ENCODE peak calls at places on chromosomes 6 and 20, in nine cellular contexts. P, Z, G, J, B, A, L, E and T are unnamed samples.

GRCh38 chr20:13220194-13220856 is 749 bp upstream of the ISM1 start:
- DNase-seq in P (peak; percentile 65), Z (peak; percentile 7), G (peak; percentile 71), J (peak; percentile 77), B (peak; percentile 60), A (peak; percentile 3), L (peak; percentile 15), E (peak; percentile 63), T (no peak)

GRCh38 chr6:33819021-33819420 is 15.2 kb upstream of the MLN start:
- DNase-seq in P (no peak), Z (no peak), G (no peak), J (no peak), B (no peak), A (no peak), L (no peak), E (no peak), T (no peak)

GRCh38 chr6:20441921-20442320 is 40.2 kb downstream of the E2F3 start:
- DNase-seq in P (no peak), Z (no peak), G (no peak), J (no peak), B (no peak), A (no peak), L (no peak), E (no peak), T (no peak)

GRCh38 chr20:33963756-33964155 is 30.0 kb upstream of the RALY start:
- DNase-seq in P (no peak), Z (no peak), G (no peak), J (no peak), B (no peak), A (no peak), L (no peak), E (no peak), T (no peak)

GRCh38 chr20:37383229-37383989 is 37.5 kb downstream of the SRC start:
- DNase-seq in P (peak; percentile 97), Z (no peak), G (no peak), J (peak; percentile 23), B (peak; percentile 28), A (peak; percentile 18), L (no peak), E (no peak), T (peak; percentile 64)

GRCh38 chr20:45959956-45960630 is 11.9 kb downstream of the ZNF335 start:
- DNase-seq in P (no peak), Z (no peak), G (no peak), J (peak; percentile 7), B (no peak), A (no peak), L (no peak), E (no peak), T (no peak)

GRCh38 chr6:143700684-143701342 is 23.0 kb downstream of the PHACTR2 start:
- DNase-seq in P (no peak), Z (no peak), G (no peak), J (no peak), B (peak; percentile 50), A (peak; percentile 89), L (no peak), E (no peak), T (no peak)

GRCh38 chr20:48604426-48604825 is 223.4 kb downstream of the PREX1 start:
- DNase-seq in P (no peak), Z (no peak), G (no peak), J (no peak), B (no peak), A (no peak), L (no peak), E (no peak), T (no peak)

GRCh38 chr20:407953-408842 is at the start of gene RBCK1:
- DNase-seq in P (peak; percentile 84), Z (peak; percentile 98), G (peak; percentile 70), J (peak; percentile 89), B (peak; percentile 90), A (peak; percentile 72), L (peak; percentile 76), E (peak; percentile 80), T (peak; percentile 91)

GRCh38 chr20:48634641-48635040 is 193.2 kb downstream of the PREX1 start:
- DNase-seq in P (no peak), Z (no peak), G (no peak), J (no peak), B (peak; percentile 13), A (no peak), L (no peak), E (no peak), T (no peak)

GRCh38 chr20:33674294-33675126 is at the start of gene NECAB3:
- DNase-seq in P (peak; percentile 54), Z (peak; percentile 90), G (no peak), J (peak; percentile 87), B (peak; percentile 86), A (peak; percentile 59), L (peak; percentile 71), E (peak; percentile 89), T (peak; percentile 88)

GRCh38 chr20:7790189-7790588 is 150.1 kb downstream of the HAO1 start:
- DNase-seq in P (no peak), Z (no peak), G (no peak), J (no peak), B (no peak), A (no peak), L (no peak), E (no peak), T (no peak)

GRCh38 chr6:31878761-31879542 is at the start of gene SLC44A4:
- DNase-seq in P (no peak), Z (no peak), G (no peak), J (peak; percentile 63), B (no peak), A (no peak), L (no peak), E (no peak), T (no peak)
- TF ChIP-seq POLR2A in P (no peak), Z (no peak), G (no peak), J (no peak), B (no peak), A (no peak), L (peak; percentile 58), E (no peak), T (no peak)

DNA sequence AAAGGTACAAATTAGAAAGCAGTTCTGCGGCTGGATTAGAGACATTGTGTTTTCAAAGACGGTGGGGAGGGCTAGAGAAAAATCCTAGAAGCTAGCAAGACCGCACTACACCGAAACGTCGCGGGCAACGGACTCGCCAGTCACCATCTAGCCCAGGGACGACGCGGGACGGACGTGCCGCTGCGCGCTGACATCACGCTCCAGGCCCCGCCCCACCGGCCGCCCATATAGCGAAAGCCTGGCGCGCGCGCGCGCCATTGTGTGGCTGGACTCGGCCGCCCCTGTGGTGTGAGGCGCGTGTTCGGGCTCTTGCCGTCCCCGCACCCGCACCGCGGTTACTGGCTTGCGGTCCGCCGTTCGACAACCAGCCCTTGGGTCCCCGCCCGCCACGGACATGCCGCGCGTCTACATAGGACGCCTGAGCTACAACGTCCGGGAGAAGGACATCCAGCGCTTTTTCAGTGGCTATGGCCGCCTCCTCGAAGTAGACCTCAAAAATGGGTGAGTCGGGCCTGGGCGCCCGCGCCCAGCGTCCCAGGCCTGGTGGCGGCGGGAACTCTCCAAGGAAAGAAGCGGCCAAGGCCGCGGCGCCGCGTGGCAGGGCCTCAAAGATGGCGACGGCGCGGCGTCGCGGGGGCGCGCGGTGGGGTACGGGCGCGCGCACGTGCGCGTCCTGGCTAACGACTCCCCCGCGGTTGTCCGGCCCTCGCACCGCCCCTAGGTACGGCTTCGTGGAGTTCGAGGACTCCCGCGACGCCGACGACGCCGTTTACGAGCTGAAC is at the start of gene SRSF6:
- DNase-seq in P (peak; percentile 93), Z (peak; percentile 80), G (peak; percentile 93), J (peak; percentile 94), B (peak; percentile 96), A (peak; percentile 87), L (peak; percentile 95), E (peak; percentile 98), T (peak; percentile 96)
- TF ChIP-seq POLR2A in P (peak; percentile 99), Z (peak; percentile 99), G (peak; percentile 98), J (peak; percentile 99), B (peak; percentile 89), A (peak; percentile 100), L (peak; percentile 99), E (peak; percentile 92), T (peak; percentile 99)

DNA sequence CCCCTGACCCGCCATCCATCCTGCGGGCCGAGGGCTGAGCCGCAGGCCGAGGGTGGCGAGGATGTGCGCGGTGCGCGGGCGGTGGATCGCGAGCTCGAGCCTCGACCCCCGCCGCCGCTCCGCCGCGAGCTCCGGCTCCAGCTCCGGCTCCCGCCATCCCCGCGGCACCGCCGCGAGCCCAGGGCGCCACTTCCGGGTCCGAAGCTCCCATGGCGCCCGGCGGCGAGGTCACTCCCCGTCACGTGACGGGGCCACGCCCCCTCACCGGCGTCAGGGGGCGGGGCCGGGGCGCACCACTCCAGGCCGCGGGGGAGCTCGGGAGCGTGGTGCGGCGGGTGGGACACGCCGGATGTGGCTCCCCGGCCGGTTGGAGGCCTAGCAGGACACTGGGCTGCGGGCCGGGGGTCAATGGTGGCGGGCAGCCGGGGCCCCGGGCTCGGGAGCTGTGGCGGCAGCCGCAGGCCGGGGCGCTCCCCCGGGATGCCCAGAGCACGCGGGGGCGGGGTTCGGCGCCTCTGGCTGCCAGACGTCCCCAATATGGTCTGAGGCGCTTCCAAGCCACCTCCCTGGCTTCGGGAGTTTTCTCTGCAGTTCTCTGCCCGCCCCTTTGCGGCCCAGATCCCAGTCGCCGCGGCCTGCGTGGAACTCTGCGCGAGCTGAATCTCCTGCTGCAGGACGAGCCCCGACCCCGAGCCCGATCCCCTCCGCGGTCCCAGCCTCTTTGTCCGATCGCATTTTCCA is at the start of gene MTCH1:
- DNase-seq in P (peak; percentile 81), Z (peak; percentile 96), G (peak; percentile 84), J (peak; percentile 93), B (peak; percentile 94), A (peak; percentile 86), L (peak; percentile 87), E (peak; percentile 92), T (peak; percentile 96)
- TF ChIP-seq POLR2A in P (peak; percentile 92), Z (peak; percentile 96), G (no peak), J (peak; percentile 95), B (peak; percentile 68), A (peak; percentile 97), L (peak; percentile 97), E (peak; percentile 89), T (peak; percentile 93)

GRCh38 chr20:63518946-63519764 is 1.4 kb upstream of the PPDPF start:
- DNase-seq in P (no peak), Z (no peak), G (no peak), J (peak; percentile 23), B (peak; percentile 30), A (no peak), L (no peak), E (no peak), T (no peak)

GRCh38 chr20:63520939-63521601 is 505 bp downstream of the PPDPF start:
- DNase-seq in P (peak; percentile 69), Z (peak; percentile 89), G (peak; percentile 81), J (peak; percentile 82), B (peak; percentile 72), A (peak; percentile 53), L (peak; percentile 42), E (peak; percentile 65), T (peak; percentile 84)

GRCh38 chr20:63519765-63520593 is 586 bp upstream of the PPDPF start:
- DNase-seq in P (peak; percentile 57), Z (peak; percentile 72), G (peak; percentile 50), J (peak; percentile 58), B (peak; percentile 83), A (peak; percentile 29), L (peak; percentile 67), E (peak; percentile 34), T (peak; percentile 64)

GRCh38 chr20:63521602-63522001 is 1.0 kb downstream of the PPDPF start:
- DNase-seq in P (no peak), Z (no peak), G (no peak), J (peak; percentile 20), B (peak; percentile 33), A (no peak), L (no peak), E (no peak), T (no peak)

DNA sequence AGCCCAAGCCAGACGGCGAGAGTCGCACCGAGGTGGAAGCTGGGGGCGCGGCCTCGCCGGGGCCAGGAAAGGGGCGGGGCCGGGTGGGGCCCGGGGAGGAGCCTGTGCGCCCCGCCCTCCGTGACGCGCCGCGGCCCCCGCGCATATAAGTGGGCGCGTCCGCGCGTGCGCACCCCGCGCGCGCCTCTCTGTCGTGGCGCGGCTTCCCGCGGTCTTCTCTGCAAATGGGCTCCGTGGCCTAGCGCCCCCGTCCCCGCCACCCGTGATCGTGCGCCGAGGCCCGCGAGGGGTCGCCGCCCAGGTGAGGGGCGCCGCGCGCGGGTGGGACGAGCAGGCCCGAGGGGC is at the start of gene PPDPF:
- DNase-seq in P (peak; percentile 81), Z (peak; percentile 98), G (peak; percentile 78), J (peak; percentile 85), B (no peak), A (peak; percentile 72), L (peak; percentile 84), E (peak; percentile 89), T (peak; percentile 89)
- TF ChIP-seq POLR2A in P (peak; percentile 87), Z (peak; percentile 96), G (peak; percentile 41), J (peak; percentile 70), B (no peak), A (peak; percentile 95), L (peak; percentile 91), E (peak; percentile 78), T (peak; percentile 72)